ENCODE peak calls at places on chromosomes 6 and 20, in eight cellular contexts. W is prostate gland, J is stomach, V is IMR-90, E is ovary, L is spleen, U is uterus, Z is HCT116. S is an unnamed sample.

GRCh38 chr6:157273756-157274088 is 49.6 kb downstream of the TMEM242 start:
- DNase-seq in W (no peak), J (peak), V (peak), E (peak), L (peak), U (peak), Z (peak), S (no peak)

GRCh38 chr20:25280051-25280573 is 32.2 kb downstream of the PYGB start:
- DNase-seq in W (peak), J (peak), V (no peak), E (peak), L (peak), U (peak), Z (no peak), S (no peak)

GRCh38 chr6:170545405-170545804 is 7.7 kb downstream of the PSMB1 start:
- DNase-seq in W (no peak), J (no peak), V (peak), E (no peak), L (no peak), U (no peak), Z (no peak), S (peak)

GRCh38 chr20:32583581-32584045 is 1.5 kb downstream of the NOL4L start:
- DNase-seq in W (no peak), J (no peak), V (no peak), E (no peak), L (no peak), U (no peak), Z (no peak), S (no peak)

GRCh38 chr6:65638047-65638831 is 68.8 kb downstream of the EYS start:
- DNase-seq in W (no peak), J (no peak), V (no peak), E (no peak), L (no peak), U (no peak), Z (no peak), S (no peak)

GRCh38 chr20:63178889-63179751 is 36.8 kb downstream of the YTHDF1 start:
- DNase-seq in W (no peak), J (peak), V (peak), E (no peak), L (peak), U (no peak), Z (peak), S (no peak)

GRCh38 chr6:132153221-132153896 is 202.2 kb upstream of the CCN2 start:
- DNase-seq in W (no peak), J (no peak), V (peak), E (no peak), L (no peak), U (no peak), Z (no peak), S (no peak)

GRCh38 chr20:64115171-64115911 is 8.0 kb upstream of the NPBWR2 start:
- DNase-seq in W (no peak), J (peak), V (no peak), E (no peak), L (peak), U (no peak), Z (no peak), S (no peak)

GRCh38 chr6:106849676-106850332 is 124.7 kb downstream of the CD24 start:
- DNase-seq in W (no peak), J (no peak), V (no peak), E (no peak), L (no peak), U (no peak), Z (no peak), S (no peak)

GRCh38 chr20:56634735-56635422 is 5.8 kb downstream of the TFAP2C start:
- DNase-seq in W (peak), J (no peak), V (no peak), E (no peak), L (no peak), U (no peak), Z (no peak), S (no peak)

GRCh38 chr20:35318502-35319157 is 26.4 kb upstream of the FAM83C start:
- DNase-seq in W (peak), J (peak), V (peak), E (no peak), L (no peak), U (peak), Z (peak), S (peak)

GRCh38 chr6:97947841-97948240 is 664.8 kb upstream of the MMS22L start:
- DNase-seq in W (peak), J (peak), V (peak), E (no peak), L (no peak), U (peak), Z (peak), S (no peak)

GRCh38 chr6:92446052-92446451 is 973.3 kb downstream of the EPHA7 start:
- DNase-seq in W (no peak), J (no peak), V (no peak), E (no peak), L (no peak), U (no peak), Z (no peak), S (no peak)

GRCh38 chr6:106799008-106799952 is 169.9 kb downstream of the QRSL1 start:
- DNase-seq in W (no peak), J (no peak), V (peak), E (no peak), L (no peak), U (no peak), Z (no peak), S (peak)

GRCh38 chr6:35213824-35214756 is at the start of gene SCUBE3:
- DNase-seq in W (no peak), J (peak), V (peak), E (peak), L (no peak), U (no peak), Z (no peak), S (no peak)

GRCh38 chr20:19492116-19492515 is 265.9 kb upstream of the RIN2 start:
- DNase-seq in W (no peak), J (no peak), V (no peak), E (no peak), L (no peak), U (no peak), Z (no peak), S (no peak)

GRCh38 chr6:122620902-122621301 is 10.7 kb downstream of the PKIB start:
- DNase-seq in W (no peak), J (no peak), V (peak), E (no peak), L (no peak), U (no peak), Z (peak), S (no peak)

GRCh38 chr20:49245921-49246740 is 26.9 kb downstream of the DDX27 start:
- DNase-seq in W (peak), J (no peak), V (peak), E (no peak), L (no peak), U (no peak), Z (peak), S (no peak)

GRCh38 chr6:148064406-148065134 is 278.1 kb upstream of the SASH1 start:
- DNase-seq in W (no peak), J (no peak), V (peak), E (no peak), L (no peak), U (no peak), Z (no peak), S (no peak)

GRCh38 chr6:89794324-89794723 is 25.3 kb downstream of the MDN1 start:
- DNase-seq in W (no peak), J (no peak), V (no peak), E (no peak), L (no peak), U (no peak), Z (no peak), S (no peak)

GRCh38 chr6:14747881-14748520 is 497.9 kb upstream of the JARID2 start:
- DNase-seq in W (no peak), J (no peak), V (peak), E (no peak), L (no peak), U (no peak), Z (no peak), S (no peak)

GRCh38 chr6:357791-358341 is 33.7 kb upstream of the IRF4 start:
- DNase-seq in W (no peak), J (no peak), V (no peak), E (no peak), L (peak), U (no peak), Z (no peak), S (no peak)

GRCh38 chr6:129598244-129599187 is 111.5 kb downstream of the ARHGAP18 start:
- DNase-seq in W (peak), J (no peak), V (peak), E (no peak), L (no peak), U (no peak), Z (peak), S (no peak)

GRCh38 chr6:22062807-22063408 is 233.9 kb downstream of the PRL start:
- DNase-seq in W (no peak), J (no peak), V (no peak), E (no peak), L (peak), U (no peak), Z (no peak), S (no peak)

GRCh38 chr6:4636881-4637224 is 139.4 kb upstream of the CDYL start:
- DNase-seq in W (no peak), J (no peak), V (no peak), E (no peak), L (no peak), U (no peak), Z (no peak), S (peak)

GRCh38 chr20:37758332-37758731 is 64.5 kb downstream of the CTNNBL1 start:
- DNase-seq in W (no peak), J (no peak), V (no peak), E (no peak), L (no peak), U (no peak), Z (no peak), S (no peak)

GRCh38 chr6:118558811-118559217 is 10.7 kb downstream of the PLN start:
- DNase-seq in W (no peak), J (no peak), V (no peak), E (no peak), L (no peak), U (no peak), Z (no peak), S (no peak)

GRCh38 chr6:157675859-157676640 is 147.0 kb upstream of the SNX9 start:
- DNase-seq in W (no peak), J (no peak), V (no peak), E (no peak), L (no peak), U (no peak), Z (no peak), S (no peak)

GRCh38 chr20:44805991-44806729 is 4.2 kb downstream of the RIMS4 start:
- DNase-seq in W (no peak), J (no peak), V (peak), E (peak), L (no peak), U (peak), Z (no peak), S (peak)

GRCh38 chr6:56259682-56260081 is 12.3 kb upstream of the COL21A1 start:
- DNase-seq in W (no peak), J (no peak), V (peak), E (no peak), L (no peak), U (no peak), Z (no peak), S (no peak)

GRCh38 chr6:134938896-134939295 is 11.0 kb downstream of the ALDH8A1 start:
- DNase-seq in W (no peak), J (no peak), V (peak), E (no peak), L (no peak), U (no peak), Z (no peak), S (no peak)

GRCh38 chr20:8254911-8255582 is 123.0 kb downstream of the PLCB1 start:
- DNase-seq in W (no peak), J (no peak), V (peak), E (no peak), L (no peak), U (no peak), Z (no peak), S (no peak)

GRCh38 chr20:8255945-8256632 is 124.0 kb downstream of the PLCB1 start:
- DNase-seq in W (no peak), J (no peak), V (no peak), E (no peak), L (no peak), U (no peak), Z (no peak), S (no peak)

GRCh38 chr20:8265588-8265987 is 133.5 kb downstream of the PLCB1 start:
- DNase-seq in W (no peak), J (no peak), V (no peak), E (no peak), L (no peak), U (no peak), Z (no peak), S (no peak)

GRCh38 chr20:8260837-8261241 is 128.8 kb downstream of the PLCB1 start:
- DNase-seq in W (no peak), J (no peak), V (no peak), E (no peak), L (no peak), U (no peak), Z (no peak), S (no peak)
- H3K27ac ChIP-seq in W (no peak), J (no peak), V (no peak), E (no peak), L (no peak), U (no peak), Z (no peak), S (no peak)

GRCh38 chr6:169212897-169213813 is 40.5 kb downstream of the THBS2 start:
- DNase-seq in W (peak), J (peak), V (peak), E (peak), L (peak), U (peak), Z (peak), S (peak)
- H3K4me3 ChIP-seq in W (peak), J (peak), V (no peak), E (peak), L (peak), U (peak), Z (peak), S (peak)

DNA sequence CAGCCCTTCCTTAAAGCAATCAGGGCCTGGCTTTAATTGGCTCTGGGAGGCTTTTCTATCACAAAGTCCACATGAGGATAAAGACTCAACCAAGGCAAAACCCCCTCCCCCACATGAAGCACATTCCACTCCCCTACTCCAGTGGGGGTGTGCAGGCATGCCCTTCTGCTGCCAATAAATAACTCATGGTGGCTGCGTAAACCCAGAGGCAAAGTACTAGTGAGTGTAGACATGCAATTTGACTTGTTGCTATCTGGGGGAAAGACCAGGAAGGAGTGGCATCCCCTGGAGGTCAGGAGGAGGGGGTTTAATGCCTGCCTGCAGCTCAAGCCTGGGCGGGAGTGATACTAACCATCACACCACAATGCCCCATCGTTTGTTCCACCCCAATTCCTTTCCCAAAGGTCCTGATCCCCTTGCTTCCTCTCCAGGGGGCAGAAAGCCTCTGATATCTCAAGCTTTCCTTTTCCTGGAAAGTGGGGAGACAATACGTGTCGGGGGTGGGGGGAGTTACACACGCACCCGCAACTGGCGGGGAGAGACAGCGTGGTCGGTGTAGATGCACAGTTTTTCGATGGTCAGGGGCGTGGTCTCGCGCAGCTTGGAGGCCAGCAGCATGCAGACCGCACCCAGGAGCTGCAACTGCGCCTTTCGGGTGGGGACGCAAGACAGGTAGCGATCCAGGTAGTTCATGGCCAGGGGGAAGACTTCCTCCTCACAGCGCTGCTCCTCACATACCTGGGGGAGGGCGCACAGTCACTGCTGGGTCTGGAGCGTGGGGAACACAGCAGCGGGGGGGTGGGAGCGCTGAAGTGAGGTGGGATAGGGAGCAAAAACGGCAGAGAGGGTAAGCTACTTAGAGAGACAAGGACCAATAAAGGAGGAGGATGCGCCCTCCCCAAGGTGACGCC is 1.5 kb downstream of the CCND3 start:
- DNase-seq in W (no peak), J (peak), V (peak), E (peak), L (peak), U (no peak), Z (no peak), S (no peak)
- TF ChIP-seq POLR2A in W (no peak), J (no peak), V (no peak), E (no peak), L (no peak), U (no peak), Z (no peak), S (no peak)

GRCh38 chr6:154298297-154298696 is 58.3 kb downstream of the IPCEF1 start:
- DNase-seq in W (no peak), J (no peak), V (peak), E (no peak), L (no peak), U (no peak), Z (no peak), S (no peak)
- H3K27ac ChIP-seq in W (no peak), J (peak), V (peak), E (no peak), L (peak), U (no peak), Z (no peak), S (no peak)

DNA sequence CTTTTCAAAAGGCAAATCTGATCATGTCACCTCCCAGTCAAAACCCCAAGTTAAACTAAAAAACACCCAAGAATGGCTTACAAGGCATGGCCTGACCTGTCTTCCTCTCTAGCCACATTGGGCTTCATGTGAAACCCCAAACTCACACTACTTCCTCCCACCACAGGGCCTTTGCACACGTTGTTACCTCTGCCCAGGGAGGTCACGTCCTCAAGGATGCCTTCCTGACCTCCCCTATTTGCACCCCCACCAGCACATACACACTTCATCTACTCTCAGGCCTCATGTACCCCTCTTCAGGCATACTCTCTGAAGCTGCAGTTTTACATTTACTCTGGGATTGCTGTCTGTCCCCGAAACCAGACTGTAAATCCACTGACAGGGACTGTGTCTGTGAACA is 6.1 kb downstream of the EZR start:
- DNase-seq in W (no peak), J (peak), V (no peak), E (no peak), L (no peak), U (peak), Z (no peak), S (no peak)
- H3K4me3 ChIP-seq in W (no peak), J (peak), V (no peak), E (no peak), L (peak), U (no peak), Z (peak), S (no peak)

DNA sequence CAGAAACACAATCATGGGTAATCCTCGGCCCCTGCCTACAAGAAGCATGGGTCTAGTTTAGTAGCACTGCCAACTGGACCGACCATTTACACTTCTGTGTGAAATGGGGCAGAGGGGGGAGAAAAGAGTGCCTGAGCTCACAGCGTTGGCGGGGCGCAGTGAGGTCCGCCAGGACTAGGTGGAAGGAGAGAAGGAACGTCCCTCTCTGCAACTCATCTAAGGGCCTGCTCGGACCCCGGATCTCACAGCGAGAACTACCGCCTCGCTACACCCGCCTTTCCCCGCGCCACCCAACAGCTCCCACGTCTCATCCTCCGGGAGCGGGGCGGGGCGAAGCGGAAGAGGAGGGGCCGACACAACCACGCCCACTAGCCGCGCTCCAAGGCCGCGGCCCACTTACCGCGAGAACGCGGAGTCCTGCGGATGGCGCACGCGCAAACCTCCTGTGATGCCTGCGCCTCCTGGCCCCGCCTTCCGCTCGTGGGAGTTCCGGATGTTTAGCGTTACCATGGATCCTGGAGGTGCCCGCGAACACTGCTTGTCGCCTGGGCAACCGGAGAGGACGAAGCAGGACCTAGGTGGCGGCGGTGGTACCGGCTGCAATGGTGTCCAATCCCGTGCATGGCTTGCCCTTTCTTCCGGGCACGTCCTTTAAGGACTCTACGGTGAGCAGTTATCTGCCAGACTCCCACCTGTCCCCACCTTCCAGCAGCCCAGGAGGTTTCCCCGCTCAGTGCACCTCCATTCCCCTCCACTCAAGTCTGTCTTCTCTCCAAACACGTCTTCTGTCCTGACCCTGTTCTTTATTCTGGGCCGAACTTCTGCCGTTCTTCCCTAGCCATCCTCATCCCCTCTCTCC is at the start of gene EFHC1:
- DNase-seq in W (peak), J (peak), V (peak), E (peak), L (peak), U (peak), Z (peak), S (peak)
- TF ChIP-seq POLR2A in W (peak), J (peak), V (peak), E (peak), L (no peak), U (peak), Z (peak), S (peak)

DNA sequence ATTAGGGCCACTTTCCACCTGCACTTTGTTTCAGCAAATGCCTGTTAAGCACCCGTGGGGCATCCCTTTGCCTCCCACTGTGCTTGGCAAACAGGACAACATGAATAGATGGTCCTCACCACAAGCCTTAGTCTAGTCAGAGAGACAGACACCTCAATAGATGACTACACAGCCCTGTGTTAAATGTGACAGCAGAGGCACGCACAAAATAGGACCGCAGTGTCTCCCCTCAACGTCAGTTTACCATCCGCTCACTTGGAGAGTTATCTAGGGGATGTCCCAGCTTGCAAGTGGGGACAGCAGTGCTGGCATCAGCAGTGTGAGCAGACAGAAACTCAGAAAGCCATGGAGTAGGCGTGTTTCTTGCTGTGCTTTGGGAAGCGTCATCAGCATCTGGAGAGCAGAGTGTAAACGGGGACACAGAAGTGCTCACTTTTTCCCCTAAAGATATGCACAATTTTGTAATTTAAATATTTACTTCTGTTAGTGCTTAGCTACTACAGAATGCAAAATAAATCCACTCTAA is 66.0 kb upstream of the TXNDC5 start:
- DNase-seq in W (no peak), J (no peak), V (no peak), E (no peak), L (no peak), U (no peak), Z (no peak), S (no peak)
- H3K27ac ChIP-seq in W (no peak), J (peak), V (no peak), E (no peak), L (no peak), U (no peak), Z (no peak), S (no peak)

GRCh38 chr20:41607791-41608190 is 10.4 kb downstream of the CHD6 start:
- DNase-seq in W (no peak), J (no peak), V (no peak), E (no peak), L (no peak), U (no peak), Z (no peak), S (no peak)
- H3K4me3 ChIP-seq in W (no peak), J (no peak), V (no peak), E (no peak), L (no peak), U (no peak), Z (no peak), S (no peak)

GRCh38 chr6:27864906-27865883 is 47.0 kb downstream of the OR2B2 start:
- DNase-seq in W (peak), J (peak), V (peak), E (peak), L (peak), U (peak), Z (no peak), S (peak)
- TF ChIP-seq POLR2A in W (peak), J (peak), V (peak), E (peak), L (peak), U (peak), Z (no peak), S (peak)